ENCODE peak calls at places on chromosomes 4 and X, in four cellular contexts. R is gastrocnemius medialis, Y is lower lobe of right lung, N is cardiac muscle cell. Q is an unnamed sample.

GRCh38 chr4:133585323-133585722 is 436.2 kb downstream of the PCDH10 start:
- DNase-seq in Y (no peak), R (no peak), N (no peak), Q (no peak)

GRCh38 chr4:20809796-20810195 is 109.5 kb downstream of the PACRGL start:
- DNase-seq in R (no peak), Y (peak), N (no peak), Q (no peak)

GRCh38 chr4:124337874-124338273 is 374.7 kb downstream of the ANKRD50 start:
- DNase-seq in N (peak), Y (no peak), R (no peak), Q (peak)

GRCh38 chrX:148659481-148659880 is 159.1 kb downstream of the AFF2 start:
- DNase-seq in R (no peak), Y (no peak), N (peak), Q (no peak)

GRCh38 chrX:78747471-78747870 is at the start of gene LPAR4:
- DNase-seq in R (no peak), N (peak), Y (no peak), Q (no peak)

GRCh38 chr4:108644237-108644636 is 6.2 kb upstream of the OSTC start:
- DNase-seq in N (peak), R (no peak), Y (no peak), Q (no peak)

GRCh38 chr4:190020790-190021717 is 6.0 kb downstream of the FRG2 start:
- DNase-seq in N (peak), R (no peak), Y (peak), Q (peak)

GRCh38 chrX:123818243-123818642 is 41.6 kb upstream of the XIAP start:
- DNase-seq in R (no peak), N (no peak), Y (no peak), Q (no peak)

GRCh38 chrX:125210146-125210545 is 109.5 kb upstream of the TEX13C start:
- DNase-seq in Y (no peak), R (no peak), N (no peak), Q (no peak)

GRCh38 chr4:113411496-113411938 is 350.0 kb downstream of the CAMK2D start:
- DNase-seq in Y (no peak), N (peak), R (peak), Q (no peak)

GRCh38 chr4:163606885-163607284 is 112.4 kb downstream of the TMA16 start:
- DNase-seq in Y (no peak), R (no peak), N (no peak), Q (no peak)

GRCh38 chr4:163611172-163611571 is 116.7 kb downstream of the TMA16 start:
- DNase-seq in N (no peak), R (no peak), Y (no peak), Q (no peak)

GRCh38 chr4:163609046-163609445 is 114.6 kb downstream of the TMA16 start:
- DNase-seq in Y (no peak), N (no peak), R (no peak), Q (no peak)

GRCh38 chr4:163610642-163611041 is 116.2 kb downstream of the TMA16 start:
- DNase-seq in N (no peak), Y (no peak), R (no peak), Q (no peak)

GRCh38 chr4:163607292-163607691 is 112.8 kb downstream of the TMA16 start:
- DNase-seq in N (no peak), R (no peak), Y (no peak), Q (no peak)
- H3K27ac ChIP-seq in N (no peak), R (no peak), Y (no peak), Q (no peak)

GRCh38 chr4:7074423-7074822 is 6.6 kb upstream of the GRPEL1 start:
- DNase-seq in R (peak), Y (no peak), N (no peak), Q (peak)
- H3K27ac ChIP-seq in R (peak), Y (no peak), N (no peak), Q (peak)

DNA sequence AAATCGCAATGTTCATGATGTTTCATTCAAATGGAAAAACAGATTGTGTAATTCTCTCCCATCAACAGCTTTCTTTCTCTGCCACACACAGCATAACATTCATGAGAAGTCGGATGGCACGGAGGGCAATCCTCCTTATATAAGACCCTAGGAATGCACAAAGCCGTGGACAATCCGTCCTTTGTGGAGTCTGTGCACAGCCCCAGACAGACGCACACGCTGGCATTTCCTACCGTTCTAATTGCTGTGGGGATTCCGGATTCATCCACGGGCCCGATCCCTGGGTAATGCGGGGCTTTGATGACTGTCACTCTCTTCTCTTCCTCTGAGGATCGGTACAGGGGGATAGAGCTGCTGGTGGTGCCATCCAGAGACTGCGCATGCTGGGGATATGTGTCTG is 121.9 kb upstream of the PDLIM3 start:
- DNase-seq in R (no peak), N (no peak), Y (no peak), Q (no peak)
- H3K27ac ChIP-seq in R (no peak), N (peak), Y (no peak), Q (no peak)

DNA sequence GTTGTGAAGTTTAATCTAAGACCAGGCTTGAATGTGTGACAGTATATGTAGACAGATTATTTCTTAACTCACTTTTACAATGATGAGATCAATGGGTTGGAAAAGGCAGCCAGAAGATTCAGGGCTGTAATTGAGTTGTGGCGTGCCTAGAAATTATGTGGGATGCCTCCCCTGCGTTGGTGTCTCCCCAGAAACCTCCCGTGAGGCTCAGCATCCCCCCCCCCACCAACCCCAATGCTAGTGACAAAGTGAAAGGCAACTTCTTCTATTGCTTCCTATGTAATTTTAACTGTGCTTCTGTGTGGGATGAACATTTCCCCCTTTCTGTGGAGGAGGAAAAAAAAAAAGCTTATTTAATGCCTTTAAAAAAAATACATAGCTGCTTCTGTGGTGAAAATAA is 297.9 kb downstream of the ARHGAP10 start:
- DNase-seq in Y (no peak), R (no peak), N (no peak), Q (no peak)
- H3K27ac ChIP-seq in Y (no peak), R (peak), N (no peak), Q (peak)

GRCh38 chr4:98524271-98524670 is 134.1 kb downstream of the TSPAN5 start:
- DNase-seq in R (no peak), Y (no peak), N (peak), Q (no peak)

GRCh38 chr4:98529970-98530569 is 128.3 kb downstream of the TSPAN5 start:
- DNase-seq in R (no peak), N (no peak), Y (no peak), Q (no peak)

GRCh38 chr4:98527528-98527927 is 130.9 kb downstream of the TSPAN5 start:
- DNase-seq in Y (no peak), N (peak), R (no peak), Q (no peak)

GRCh38 chr4:98530572-98530971 is 127.8 kb downstream of the TSPAN5 start:
- DNase-seq in N (no peak), R (no peak), Y (no peak), Q (no peak)

DNA sequence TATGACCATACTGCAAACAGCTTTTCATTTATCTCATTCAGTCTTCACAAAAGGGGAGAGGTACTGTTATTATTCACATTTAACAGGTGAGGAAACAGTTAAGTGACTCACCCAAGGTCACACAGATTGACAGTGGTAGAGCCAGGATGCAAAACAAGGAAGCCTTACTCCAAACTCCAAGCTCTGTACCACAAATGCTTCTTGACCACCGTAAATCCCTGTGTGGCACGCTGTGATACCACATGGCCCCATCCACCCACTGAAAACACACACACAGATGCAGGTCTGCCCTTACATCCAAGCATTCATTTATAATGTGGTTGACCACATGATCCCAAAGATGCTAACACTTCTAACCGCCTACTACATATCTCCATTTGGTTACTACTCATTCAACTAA is 129.5 kb downstream of the TSPAN5 start:
- DNase-seq in R (no peak), Y (no peak), N (no peak), Q (no peak)
- H3K27ac ChIP-seq in R (no peak), Y (no peak), N (no peak), Q (no peak)

DNA sequence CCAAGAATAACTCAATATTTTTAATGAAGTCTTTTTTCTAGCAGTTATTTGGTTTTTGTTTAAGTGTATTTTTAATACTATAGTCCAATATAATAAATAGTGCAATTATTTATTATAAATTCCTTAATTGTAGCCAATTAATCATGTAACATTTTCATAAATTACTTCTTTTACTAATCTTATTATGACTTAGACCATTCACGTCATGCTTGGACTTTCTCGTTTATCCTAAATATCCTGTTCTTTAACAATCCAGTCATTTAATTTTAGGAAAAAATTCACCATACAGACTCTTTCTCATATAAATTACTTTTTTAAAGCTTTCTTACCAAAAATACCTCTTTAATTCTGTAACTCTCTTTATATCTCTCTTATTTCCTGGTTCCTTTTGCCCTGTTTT is 350.1 kb downstream of the AR start:
- DNase-seq in N (no peak), R (no peak), Y (no peak), Q (no peak)
- H3K27ac ChIP-seq in N (no peak), R (no peak), Y (no peak), Q (no peak)

GRCh38 chr4:68163754-68164153 is 34.1 kb upstream of the TMPRSS11F start:
- DNase-seq in R (no peak), Y (no peak), N (no peak), Q (no peak)
- H3K27ac ChIP-seq in R (no peak), Y (no peak), N (no peak), Q (no peak)

DNA sequence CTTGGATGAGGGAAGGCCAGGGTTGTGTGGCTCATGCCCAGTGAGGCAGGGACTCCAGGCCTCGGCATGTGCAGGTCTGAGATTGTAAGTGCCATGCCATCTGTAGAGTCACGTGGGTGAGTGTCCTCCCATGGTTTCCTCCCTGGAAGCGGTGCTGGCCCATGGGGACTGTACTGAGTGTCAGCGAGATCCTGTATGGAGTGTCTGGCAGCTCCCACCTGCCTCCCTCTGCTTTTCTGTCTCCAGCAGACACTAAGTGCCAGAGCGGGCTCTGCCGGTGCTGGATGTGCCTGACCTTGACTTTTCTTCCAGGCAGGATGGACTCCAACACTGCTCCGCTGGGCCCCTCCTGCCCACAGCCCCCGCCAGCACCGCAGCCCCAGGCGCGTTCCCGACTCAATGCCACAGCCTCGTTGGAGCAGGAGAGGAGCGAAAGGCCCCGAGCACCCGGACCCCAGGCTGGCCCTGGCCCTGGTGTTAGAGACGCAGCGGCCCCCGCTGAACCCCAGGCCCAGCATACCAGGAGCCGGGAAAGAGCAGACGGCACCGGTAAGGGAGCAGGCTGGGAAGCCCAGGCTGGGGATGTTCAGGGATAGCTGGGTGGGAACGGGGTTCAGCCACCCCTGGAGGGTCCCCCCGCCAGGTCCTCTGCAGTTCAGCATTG is 7.6 kb downstream of the WFS1 start:
- DNase-seq in R (no peak), N (no peak), Y (no peak), Q (no peak)
- H3K27ac ChIP-seq in R (no peak), N (no peak), Y (peak), Q (no peak)

GRCh38 chrX:28668957-28669356 is 81.7 kb downstream of the IL1RAPL1 start:
- DNase-seq in R (no peak), N (no peak), Y (no peak), Q (no peak)
- H3K27ac ChIP-seq in R (no peak), N (no peak), Y (no peak), Q (no peak)

GRCh38 chr4:6625256-6625655 is 15.2 kb upstream of the MRFAP1 start:
- DNase-seq in Y (no peak), R (no peak), N (no peak), Q (no peak)

GRCh38 chr4:6621556-6621927 is 18.9 kb upstream of the MRFAP1 start:
- DNase-seq in R (no peak), N (no peak), Y (no peak), Q (no peak)

GRCh38 chr4:6627832-6628231 is 12.7 kb upstream of the MRFAP1 start:
- DNase-seq in N (no peak), R (no peak), Y (no peak), Q (no peak)

GRCh38 chr4:6622744-6623143 is 17.7 kb upstream of the MRFAP1 start:
- DNase-seq in N (no peak), Y (no peak), R (no peak), Q (no peak)

DNA sequence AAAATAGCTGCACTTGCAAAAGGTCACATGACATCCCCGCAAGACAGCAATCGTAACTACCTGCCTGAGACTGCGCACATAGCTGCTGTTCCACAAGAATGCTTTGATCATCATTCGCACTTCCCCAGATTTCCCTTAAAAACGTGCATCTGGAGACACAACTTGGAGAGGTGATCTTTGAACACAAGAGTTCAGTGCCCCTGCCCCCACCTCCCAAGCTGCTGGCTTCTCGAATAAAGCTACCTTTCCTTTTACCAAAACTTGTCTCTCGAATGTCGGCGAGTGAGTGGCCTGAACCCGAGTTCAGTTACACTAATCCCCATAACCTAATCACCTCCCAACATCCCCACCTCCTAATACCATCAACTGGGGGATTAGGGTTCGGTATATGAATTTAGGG is 14.4 kb upstream of the MRFAP1 start:
- DNase-seq in Y (no peak), R (no peak), N (no peak), Q (no peak)
- H3K27ac ChIP-seq in Y (no peak), R (no peak), N (no peak), Q (no peak)